ENCODE peak calls at places on chromosomes 3 and 15, in five cellular contexts. W, B, N, H and L are unnamed samples.

GRCh38 chr15:58517682-58518525 is 86.1 kb downstream of the LIPC start:
- DNase-seq in W (no peak), B (no peak), N (no peak), H (no peak), L (no peak)

GRCh38 chr15:42184313-42184712 is 23.8 kb downstream of the VPS39 start:
- DNase-seq in W (no peak), B (peak), N (peak), H (no peak), L (no peak)

GRCh38 chr15:68511073-68511991 is 67.5 kb upstream of the CORO2B start:
- DNase-seq in W (no peak), B (peak), N (peak), H (no peak), L (no peak)

GRCh38 chr3:84092907-84093306 is 865.9 kb upstream of the CADM2 start:
- DNase-seq in W (no peak), B (no peak), N (no peak), H (no peak), L (no peak)

GRCh38 chr3:18440053-18440768 is 15.1 kb upstream of the SATB1 start:
- DNase-seq in W (no peak), B (no peak), N (peak), H (no peak), L (no peak)

GRCh38 chr15:75696303-75696657 is 16.4 kb downstream of the CSPG4 start:
- DNase-seq in W (no peak), B (peak), N (no peak), H (no peak), L (no peak)

GRCh38 chr3:176939022-176939817 is 258.1 kb downstream of the TBL1XR1 start:
- DNase-seq in W (peak), B (peak), N (peak), H (no peak), L (peak)

GRCh38 chr15:50238263-50238662 is 27.3 kb downstream of the HDC start:
- DNase-seq in W (no peak), B (no peak), N (no peak), H (no peak), L (no peak)

GRCh38 chr3:182829761-182830405 is 36.6 kb downstream of the ATP11B start:
- DNase-seq in W (no peak), B (no peak), N (no peak), H (no peak), L (no peak)

GRCh38 chr3:154243353-154243752 is 80.9 kb downstream of the DHX36 start:
- DNase-seq in W (no peak), B (peak), N (peak), H (no peak), L (no peak)

GRCh38 chr3:146817705-146818104 is 212.6 kb upstream of the PLSCR5 start:
- DNase-seq in W (peak), B (peak), N (peak), H (no peak), L (no peak)

GRCh38 chr3:194134231-194134756 is 1.7 kb upstream of the HES1 start:
- DNase-seq in W (peak), B (peak), N (no peak), H (peak), L (no peak)

GRCh38 chr3:39783730-39784129 is 25.7 kb upstream of the MYRIP start:
- DNase-seq in W (no peak), B (no peak), N (no peak), H (no peak), L (no peak)

GRCh38 chr3:194682651-194683310 is 2.9 kb upstream of the FAM43A start:
- DNase-seq in W (peak), B (peak), N (peak), H (peak), L (peak)

GRCh38 chr3:12049675-12050074 is 45.5 kb downstream of the SYN2 start:
- DNase-seq in W (no peak), B (peak), N (peak), H (no peak), L (no peak)